ENCODE peak calls at places on chromosome 17, in eight cellular contexts. One of them, this sample, is unnamed.

GRCh38 chr17:78998311-78999055 is 11.1 kb downstream of the CANT1 start:
- DNase-seq in CD4-positive, alpha-beta memory T cell: no peak
- DNase-seq in ureter: no peak
- DNase-seq in NCI-H2081: no peak
- DNase-seq in Kasumi-1: no peak
- DNase-seq in WERI-Rb-1: no peak
- DNase-seq in Daoy: no peak
- DNase-seq in Right ventricle myocardium superior: peak
- DNase-seq in this sample: no peak

GRCh38 chr17:15479697-15480096 is 12.3 kb upstream of the CDRT4 start:
- DNase-seq in NCI-H2081: no peak
- DNase-seq in ureter: no peak
- DNase-seq in CD4-positive, alpha-beta memory T cell: no peak
- DNase-seq in Daoy: peak
- DNase-seq in Right ventricle myocardium superior: no peak
- DNase-seq in WERI-Rb-1: no peak
- DNase-seq in Kasumi-1: no peak
- DNase-seq in this sample: no peak

GRCh38 chr17:2059125-2059836 is 4.4 kb downstream of the HIC1 start:
- DNase-seq in CD4-positive, alpha-beta memory T cell: no peak
- DNase-seq in WERI-Rb-1: no peak
- DNase-seq in Kasumi-1: peak
- DNase-seq in Daoy: no peak
- DNase-seq in Right ventricle myocardium superior: peak
- DNase-seq in ureter: no peak
- DNase-seq in NCI-H2081: no peak
- DNase-seq in this sample: no peak

GRCh38 chr17:1491406-1492248 is 859 bp downstream of the MYO1C start:
- DNase-seq in Kasumi-1: no peak
- DNase-seq in Right ventricle myocardium superior: peak
- DNase-seq in ureter: no peak
- DNase-seq in NCI-H2081: no peak
- DNase-seq in WERI-Rb-1: peak
- DNase-seq in Daoy: peak
- DNase-seq in CD4-positive, alpha-beta memory T cell: peak
- DNase-seq in this sample: peak

GRCh38 chr17:37446027-37446426 is 39.3 kb downstream of the TADA2A start:
- DNase-seq in Kasumi-1: no peak
- DNase-seq in ureter: no peak
- DNase-seq in Daoy: peak
- DNase-seq in CD4-positive, alpha-beta memory T cell: no peak
- DNase-seq in NCI-H2081: no peak
- DNase-seq in WERI-Rb-1: peak
- DNase-seq in Right ventricle myocardium superior: no peak
- DNase-seq in this sample: no peak

GRCh38 chr17:8315740-8316217 is 5.7 kb downstream of the ARHGEF15 start:
- DNase-seq in WERI-Rb-1: no peak
- DNase-seq in Kasumi-1: no peak
- DNase-seq in NCI-H2081: no peak
- DNase-seq in Right ventricle myocardium superior: no peak
- DNase-seq in ureter: no peak
- DNase-seq in CD4-positive, alpha-beta memory T cell: no peak
- DNase-seq in Daoy: no peak
- DNase-seq in this sample: no peak

GRCh38 chr17:74130276-74130675 is 73.2 kb upstream of the RPL38 start:
- DNase-seq in Kasumi-1: no peak
- DNase-seq in WERI-Rb-1: no peak
- DNase-seq in NCI-H2081: no peak
- DNase-seq in ureter: no peak
- DNase-seq in Daoy: no peak
- DNase-seq in Right ventricle myocardium superior: no peak
- DNase-seq in CD4-positive, alpha-beta memory T cell: no peak
- DNase-seq in this sample: no peak

GRCh38 chr17:32497431-32498205 is 10.8 kb downstream of the CDK5R1 start:
- DNase-seq in Kasumi-1: no peak
- DNase-seq in Right ventricle myocardium superior: no peak
- DNase-seq in WERI-Rb-1: peak
- DNase-seq in CD4-positive, alpha-beta memory T cell: no peak
- DNase-seq in Daoy: peak
- DNase-seq in ureter: no peak
- DNase-seq in NCI-H2081: no peak
- DNase-seq in this sample: no peak

GRCh38 chr17:17443173-17443572 is 33.6 kb upstream of the MED9 start:
- DNase-seq in WERI-Rb-1: no peak
- DNase-seq in NCI-H2081: no peak
- DNase-seq in Daoy: no peak
- DNase-seq in Right ventricle myocardium superior: no peak
- DNase-seq in CD4-positive, alpha-beta memory T cell: no peak
- DNase-seq in ureter: no peak
- DNase-seq in Kasumi-1: no peak
- DNase-seq in this sample: no peak

GRCh38 chr17:81033535-81034167 is 1.3 kb upstream of the BAIAP2 start:
- DNase-seq in ureter: no peak
- DNase-seq in Daoy: no peak
- DNase-seq in Kasumi-1: peak
- DNase-seq in NCI-H2081: no peak
- DNase-seq in Right ventricle myocardium superior: no peak
- DNase-seq in CD4-positive, alpha-beta memory T cell: no peak
- DNase-seq in WERI-Rb-1: no peak
- DNase-seq in this sample: no peak

GRCh38 chr17:39688475-39688835 is 598 bp upstream of the PGAP3 start:
- DNase-seq in NCI-H2081: no peak
- DNase-seq in WERI-Rb-1: no peak
- DNase-seq in ureter: no peak
- DNase-seq in CD4-positive, alpha-beta memory T cell: no peak
- DNase-seq in Right ventricle myocardium superior: no peak
- DNase-seq in Kasumi-1: no peak
- DNase-seq in Daoy: no peak
- DNase-seq in this sample: no peak

GRCh38 chr17:59829217-59830006 is 63.3 kb downstream of the TUBD1 start:
- DNase-seq in CD4-positive, alpha-beta memory T cell: peak
- DNase-seq in Daoy: peak
- DNase-seq in WERI-Rb-1: no peak
- DNase-seq in ureter: no peak
- DNase-seq in Right ventricle myocardium superior: no peak
- DNase-seq in NCI-H2081: peak
- DNase-seq in Kasumi-1: peak
- DNase-seq in this sample: peak

GRCh38 chr17:82077617-82078358 is 12.2 kb upstream of the DUS1L start:
- DNase-seq in CD4-positive, alpha-beta memory T cell: no peak
- DNase-seq in WERI-Rb-1: no peak
- DNase-seq in Daoy: no peak
- DNase-seq in Kasumi-1: no peak
- DNase-seq in Right ventricle myocardium superior: no peak
- DNase-seq in NCI-H2081: no peak
- DNase-seq in ureter: no peak
- DNase-seq in this sample: no peak

GRCh38 chr17:27354491-27355081 is 60.7 kb downstream of the WSB1 start:
- DNase-seq in WERI-Rb-1: no peak
- DNase-seq in Daoy: no peak
- DNase-seq in ureter: no peak
- DNase-seq in Right ventricle myocardium superior: no peak
- DNase-seq in NCI-H2081: no peak
- DNase-seq in Kasumi-1: peak
- DNase-seq in CD4-positive, alpha-beta memory T cell: no peak
- DNase-seq in this sample: no peak

This sample was measured in activated naive CD8-positive, alpha-beta T cell treated with anti-CD3 and anti-CD28 coated beads for 36 hours.